ENCODE peak calls at places on chromosomes 16 and 17, in five cellular contexts. G is cardiac muscle cell; H is CD4-positive, alpha-beta memory T cell; I is upper lobe of right lung; J is thyroid gland. E is an unnamed sample.

GRCh38 chr17:80352991-80353665 is 61.8 kb upstream of the ENDOV start:
- DNase-seq in G (no peak), H (no peak), I (no peak), J (no peak), E (no peak)

GRCh38 chr17:44124118-44124438 is 637 bp upstream of the HDAC5 start:
- DNase-seq in G (no peak), H (no peak), I (no peak), J (no peak), E (no peak)

GRCh38 chr17:66965801-66966528 is 1.5 kb downstream of the CACNG4 start:
- DNase-seq in G (no peak), H (no peak), I (no peak), J (no peak), E (no peak)

GRCh38 chr16:17166095-17166494 is 304.7 kb downstream of the XYLT1 start:
- DNase-seq in G (no peak), H (no peak), I (no peak), J (no peak), E (no peak)

GRCh38 chr17:19019041-19019941 is 14.7 kb upstream of the FAM83G start:
- DNase-seq in G (no peak), H (no peak), I (peak; percentile 61), J (no peak), E (peak; percentile 16)

GRCh38 chr16:74867281-74867849 is 92.7 kb upstream of the FA2H start:
- DNase-seq in G (no peak), H (no peak), I (no peak), J (no peak), E (no peak)

GRCh38 chr16:586645-587590 is 2.9 kb upstream of the RAB40C start:
- DNase-seq in G (peak; percentile 21), H (no peak), I (no peak), J (peak; percentile 30), E (no peak)

GRCh38 chr17:43832168-43832975 is 574 bp downstream of the MPP3 start:
- DNase-seq in G (peak; percentile 68), H (no peak), I (peak; percentile 82), J (peak; percentile 52), E (peak; percentile 74)

GRCh38 chr16:1772362-1772907 is at the start of gene EME2:
- DNase-seq in G (no peak), H (peak; percentile 46), I (no peak), J (no peak), E (no peak)

GRCh38 chr16:72162105-72162680 is 9.8 kb downstream of the PMFBP1 start:
- DNase-seq in G (peak; percentile 26), H (no peak), I (no peak), J (no peak), E (no peak)

GRCh38 chr17:49932131-49932723 is 36.8 kb upstream of the DLX4 start:
- DNase-seq in G (no peak), H (no peak), I (no peak), J (no peak), E (no peak)

DNA sequence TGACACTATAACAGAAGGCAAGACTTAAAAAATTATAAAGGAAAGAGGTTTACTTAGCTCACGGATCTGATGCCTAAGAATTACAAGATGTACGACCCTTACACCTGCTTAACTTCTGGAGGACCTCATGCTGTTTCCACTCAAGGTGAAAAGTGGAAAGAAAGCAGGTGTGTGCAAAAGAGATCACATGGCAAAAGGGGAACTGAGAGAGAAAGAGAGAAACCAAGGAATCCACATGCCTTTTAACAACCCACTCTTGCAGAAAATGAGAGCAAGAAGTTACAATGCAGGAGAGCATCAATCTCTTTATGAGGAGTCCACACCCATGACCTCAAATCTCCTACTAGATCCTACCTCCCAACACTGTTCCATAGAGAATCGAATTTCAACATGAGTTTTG is 2382.2 kb downstream of the TP53TG3F start:
- DNase-seq in G (no peak), H (no peak), I (no peak), J (no peak), E (no peak)
- H3K4me3 ChIP-seq in G (no peak overlapping the region), H (no peak overlapping the region), I (no peak overlapping the region), J (no peak overlapping the region), E (no peak overlapping the region)

DNA sequence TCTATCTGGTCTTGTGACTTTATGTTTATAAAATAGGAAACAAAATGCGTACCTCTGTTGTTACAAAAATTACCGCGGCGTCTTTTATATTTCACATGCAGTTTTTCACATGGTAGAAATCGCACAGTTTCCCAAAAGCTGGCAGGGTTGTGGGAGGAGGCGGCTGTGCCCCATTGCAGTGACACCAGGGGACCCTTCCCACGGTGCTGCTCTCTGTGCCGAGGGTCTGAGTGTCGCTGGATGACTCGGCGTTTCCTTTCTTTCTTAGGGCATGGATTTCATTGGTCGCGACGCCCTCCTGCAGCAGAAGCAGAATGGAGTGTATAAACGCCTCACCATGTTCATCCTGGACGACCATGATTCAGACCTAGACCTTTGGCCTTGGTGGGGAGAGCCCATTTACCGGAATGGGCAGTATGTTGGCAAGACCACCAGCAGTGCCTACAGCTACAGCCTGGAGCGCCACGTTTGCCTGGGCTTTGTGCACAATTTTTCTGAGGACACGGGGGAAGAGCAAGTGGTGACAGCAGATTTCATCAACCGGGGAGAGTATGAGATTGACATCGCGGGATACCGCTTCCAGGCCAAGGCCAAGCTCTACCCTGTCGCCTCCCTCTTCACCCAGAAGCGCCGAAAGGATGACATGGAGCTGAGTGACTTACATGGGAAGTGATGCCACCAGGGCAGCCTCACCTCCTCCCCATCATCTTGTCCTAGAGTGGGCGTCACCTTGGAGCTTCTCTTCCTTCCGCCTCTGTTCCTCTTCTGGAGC is 17.2 kb upstream of the CLEC18C start:
- DNase-seq in G (no peak), H (no peak), I (no peak), J (no peak), E (no peak)
- H3K27ac ChIP-seq in G (no peak overlapping the region), H (no peak overlapping the region), I (no peak overlapping the region), J (no peak overlapping the region), E (no peak overlapping the region)

GRCh38 chr17:70208825-70209555 is 39.7 kb downstream of the KCNJ2 start:
- DNase-seq in G (no peak), H (no peak), I (no peak), J (no peak), E (no peak)
- H3K27me3 ChIP-seq in G (no peaks in the 10 kb centered on the region), H (no peaks in the 10 kb centered on the region), I (no peaks in the 10 kb centered on the region), J (no peaks in the 10 kb centered on the region), E (no peaks in the 10 kb centered on the region)

GRCh38 chr16:89600427-89600826 is 13.0 kb upstream of the DPEP1 start:
- DNase-seq in G (no peak), H (no peak), I (no peak), J (no peak), E (no peak)

GRCh38 chr16:89601906-89602272 is 11.6 kb upstream of the DPEP1 start:
- DNase-seq in G (no peak), H (no peak), I (no peak), J (no peak), E (no peak)

GRCh38 chr16:89600956-89601355 is 12.5 kb upstream of the DPEP1 start:
- DNase-seq in G (no peak), H (no peak), I (no peak), J (no peak), E (no peak)

GRCh38 chr16:89602952-89603590 is 10.4 kb upstream of the DPEP1 start:
- DNase-seq in G (no peak), H (no peak), I (no peak), J (no peak), E (no peak)

GRCh38 chr16:89602273-89602951 is 11.0 kb upstream of the DPEP1 start:
- DNase-seq in G (peak; percentile 89), H (peak; percentile 40), I (no peak), J (no peak), E (no peak)
- H3K4me3 ChIP-seq in G (no peak overlapping the region), H (no peak overlapping the region), I (no peak overlapping the region), J (no peak overlapping the region), E (no peak overlapping the region)

GRCh38 chr17:9272506-9272905 is 251.2 kb downstream of the NTN1 start:
- DNase-seq in G (peak; percentile 16), H (no peak), I (no peak), J (no peak), E (no peak)
- H3K27ac ChIP-seq in G (no peak overlapping the region), H (no peak overlapping the region), I (no peak overlapping the region), J (no peak overlapping the region), E (no peak overlapping the region)

DNA sequence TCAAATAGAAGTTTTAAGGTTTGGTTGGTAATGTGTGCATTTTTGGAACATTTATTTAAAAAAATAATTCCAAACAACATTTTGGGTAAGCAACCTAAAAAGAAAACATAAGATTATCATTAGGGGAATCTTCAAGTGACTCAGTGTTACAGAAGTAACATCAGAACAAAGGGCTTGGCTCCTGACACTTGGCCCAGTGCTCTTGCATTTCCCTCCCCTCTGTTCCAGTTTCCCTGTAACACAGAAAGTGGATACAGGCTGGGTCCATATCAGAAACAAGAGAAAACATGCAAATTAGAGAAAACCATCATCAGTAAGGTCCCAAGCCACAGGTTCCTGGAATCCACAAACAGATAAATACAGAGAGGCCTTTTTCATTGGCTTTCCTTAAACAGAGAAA is 40.1 kb downstream of the SKAP1 start:
- DNase-seq in G (no peak), H (no peak), I (no peak), J (no peak), E (no peak)
- H3K27me3 ChIP-seq in G (peaks cover 19% of the 10 kb centered on the region), H (no peaks in the 10 kb centered on the region), I (peaks cover 45% of the 10 kb centered on the region), J (no peaks in the 10 kb centered on the region), E (peaks cover 97% of the 10 kb centered on the region)

GRCh38 chr17:1032391-1032790 is 35.5 kb downstream of the TIMM22 start:
- DNase-seq in G (no peak), H (no peak), I (no peak), J (peak; percentile 87), E (no peak)

GRCh38 chr17:1029912-1030656 is 33.2 kb downstream of the TIMM22 start:
- DNase-seq in G (no peak), H (no peak), I (no peak), J (peak; percentile 27), E (no peak)

GRCh38 chr17:1029196-1029911 is 32.4 kb downstream of the TIMM22 start:
- DNase-seq in G (peak; percentile 29), H (no peak), I (no peak), J (no peak), E (peak; percentile 58)

GRCh38 chr17:1031711-1032110 is 34.8 kb downstream of the TIMM22 start:
- DNase-seq in G (peak; percentile 72), H (no peak), I (no peak), J (peak; percentile 80), E (peak; percentile 83)

DNA sequence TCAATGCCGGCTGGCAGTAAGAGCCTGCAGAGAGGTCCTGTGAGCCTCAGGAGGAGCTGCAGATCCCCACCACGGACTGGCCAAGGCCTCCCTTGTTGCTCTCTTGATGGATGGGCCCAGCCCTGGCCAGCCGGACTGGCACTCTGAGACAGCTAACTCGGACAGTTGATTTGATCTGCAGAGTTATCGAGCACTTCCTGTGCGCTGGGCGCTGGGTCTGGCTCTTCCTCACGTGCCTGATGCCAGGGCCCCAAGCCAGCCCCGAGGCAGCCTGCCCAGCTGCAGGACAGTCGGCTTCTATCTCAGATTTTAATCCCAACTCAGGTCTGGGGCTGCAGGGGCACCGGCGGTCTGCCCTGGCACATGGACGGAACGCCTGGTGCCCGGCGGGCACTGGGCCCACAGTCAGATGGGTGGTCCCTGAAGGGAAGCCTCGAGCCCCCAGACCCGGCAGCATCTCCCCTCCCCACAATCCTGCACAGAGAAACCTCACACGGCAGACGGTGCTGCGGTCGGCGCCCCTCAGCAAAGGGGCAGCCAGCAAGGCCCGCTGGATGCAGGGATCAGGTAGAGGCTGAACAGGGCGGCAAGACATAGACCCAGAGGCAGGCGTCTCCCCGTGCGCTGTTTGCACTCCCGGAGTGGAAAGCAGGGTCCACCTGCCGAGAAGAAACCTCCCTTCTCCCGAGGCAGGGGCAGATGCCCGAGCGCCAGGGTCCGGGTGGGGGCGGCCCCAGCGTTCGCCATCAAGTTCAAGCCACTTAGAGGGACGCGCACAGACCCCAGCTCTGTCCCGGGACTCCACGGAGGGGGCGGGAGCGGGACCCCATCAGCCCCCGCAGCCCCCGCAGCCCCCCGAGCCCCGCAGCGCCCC is 34.0 kb downstream of the TIMM22 start:
- DNase-seq in G (no peak), H (no peak), I (no peak), J (peak; percentile 55), E (peak; percentile 66)
- H3K4me3 ChIP-seq in G (no peak overlapping the region), H (no peak overlapping the region), I (peak overlapping the region; percentile 28), J (peak overlapping the region; percentile 14), E (peak overlapping the region; percentile 68)